ENCODE peak calls at places on chromosomes 1 and 21, in ten cellular contexts. One of them, this sample, is unnamed.

GRCh38 chr1:214446772-214447556 is 104.4 kb downstream of the PTPN14 start:
- DNase-seq in KG1: no peak
- DNase-seq in activated CD4-positive, alpha-beta T cell treated with anti-CD3 and anti-CD28 coated beads, Interleukin-2, amount 50 U/mL, for 24 hours: no peak
- DNase-seq in amniotic stem cell: peak; percentile 60
- DNase-seq in GM04503: peak; percentile 84
- DNase-seq in right atrium auricular region: no peak
- DNase-seq in head of caudate nucleus: peak; percentile 47
- DNase-seq in Calu3: peak; percentile 88
- DNase-seq in endothelial cell: no peak
- DNase-seq in ureter: no peak
- DNase-seq in this sample: peak; percentile 82

GRCh38 chr1:48697066-48697707 is 79.5 kb downstream of the BEND5 start:
- DNase-seq in KG1: peak; percentile 33
- DNase-seq in activated CD4-positive, alpha-beta T cell treated with anti-CD3 and anti-CD28 coated beads, Interleukin-2, amount 50 U/mL, for 24 hours: peak; percentile 19
- DNase-seq in amniotic stem cell: no peak
- DNase-seq in GM04503: no peak
- DNase-seq in right atrium auricular region: peak; percentile 78
- DNase-seq in head of caudate nucleus: peak; percentile 86
- DNase-seq in Calu3: peak; percentile 73
- DNase-seq in endothelial cell: peak; percentile 79
- DNase-seq in ureter: peak; percentile 62
- DNase-seq in this sample: no peak

GRCh38 chr1:236603896-236604217 is 459 bp downstream of the HEATR1 start:
- DNase-seq in KG1: no peak
- DNase-seq in activated CD4-positive, alpha-beta T cell treated with anti-CD3 and anti-CD28 coated beads, Interleukin-2, amount 50 U/mL, for 24 hours: no peak
- DNase-seq in amniotic stem cell: peak; percentile 14
- DNase-seq in GM04503: no peak
- DNase-seq in right atrium auricular region: no peak
- DNase-seq in head of caudate nucleus: no peak
- DNase-seq in Calu3: no peak
- DNase-seq in endothelial cell: no peak
- DNase-seq in ureter: no peak
- DNase-seq in this sample: no peak

GRCh38 chr1:112687785-112688496 is 13.5 kb downstream of the MOV10 start:
- DNase-seq in KG1: no peak
- DNase-seq in activated CD4-positive, alpha-beta T cell treated with anti-CD3 and anti-CD28 coated beads, Interleukin-2, amount 50 U/mL, for 24 hours: no peak
- DNase-seq in amniotic stem cell: no peak
- DNase-seq in GM04503: no peak
- DNase-seq in right atrium auricular region: peak; percentile 51
- DNase-seq in head of caudate nucleus: no peak
- DNase-seq in Calu3: no peak
- DNase-seq in endothelial cell: no peak
- DNase-seq in ureter: peak; percentile 40
- DNase-seq in this sample: no peak

GRCh38 chr1:111912116-111912515 is 77.4 kb downstream of the KCND3 start:
- DNase-seq in KG1: no peak
- DNase-seq in activated CD4-positive, alpha-beta T cell treated with anti-CD3 and anti-CD28 coated beads, Interleukin-2, amount 50 U/mL, for 24 hours: no peak
- DNase-seq in amniotic stem cell: no peak
- DNase-seq in GM04503: no peak
- DNase-seq in right atrium auricular region: no peak
- DNase-seq in head of caudate nucleus: no peak
- DNase-seq in Calu3: no peak
- DNase-seq in endothelial cell: no peak
- DNase-seq in ureter: no peak
- DNase-seq in this sample: no peak

GRCh38 chr1:39229504-39229903 is 25.0 kb downstream of the MACF1 start:
- DNase-seq in KG1: no peak
- DNase-seq in activated CD4-positive, alpha-beta T cell treated with anti-CD3 and anti-CD28 coated beads, Interleukin-2, amount 50 U/mL, for 24 hours: no peak
- DNase-seq in amniotic stem cell: no peak
- DNase-seq in GM04503: no peak
- DNase-seq in right atrium auricular region: no peak
- DNase-seq in head of caudate nucleus: peak; percentile 13
- DNase-seq in Calu3: no peak
- DNase-seq in endothelial cell: no peak
- DNase-seq in ureter: no peak
- DNase-seq in this sample: no peak

GRCh38 chr1:37944816-37945215 is 2.0 kb downstream of the INPP5B start:
- DNase-seq in KG1: no peak
- DNase-seq in activated CD4-positive, alpha-beta T cell treated with anti-CD3 and anti-CD28 coated beads, Interleukin-2, amount 50 U/mL, for 24 hours: no peak
- DNase-seq in amniotic stem cell: no peak
- DNase-seq in GM04503: no peak
- DNase-seq in right atrium auricular region: no peak
- DNase-seq in head of caudate nucleus: no peak
- DNase-seq in Calu3: no peak
- DNase-seq in endothelial cell: no peak
- DNase-seq in ureter: no peak
- DNase-seq in this sample: no peak

GRCh38 chr21:26883768-26884167 is 38.6 kb upstream of the ADAMTS1 start:
- DNase-seq in KG1: no peak
- DNase-seq in activated CD4-positive, alpha-beta T cell treated with anti-CD3 and anti-CD28 coated beads, Interleukin-2, amount 50 U/mL, for 24 hours: no peak
- DNase-seq in amniotic stem cell: no peak
- DNase-seq in GM04503: no peak
- DNase-seq in right atrium auricular region: no peak
- DNase-seq in head of caudate nucleus: no peak
- DNase-seq in Calu3: no peak
- DNase-seq in endothelial cell: no peak
- DNase-seq in ureter: no peak
- DNase-seq in this sample: no peak